ENCODE peak calls at places on chromosomes 4 and X, in seven cellular contexts. P is WERI-Rb-1; C is GM23338; J is stimulated activated CD4-positive, alpha-beta T cell treated with anti-CD3 and anti-CD28 coated beads, Interleukin-4, amount 100 ng/mL, for 1 hour; W is foreskin keratinocyte; R is activated naive CD8-positive, alpha-beta T cell treated with anti-CD3 and anti-CD28 coated beads, Interleukin-2, amount 50 U/mL, for 24 hours; F is NCI-H510A treated with DMSO at 0.1 percent for 48 hours. Q is an unnamed sample.

GRCh38 chr4:153096344-153096743 is 107.9 kb upstream of the TRIM2 start:
- DNase-seq in P (no peak), C (no peak), J (no peak), W (no peak), R (no peak), F (no peak), Q (no peak)

GRCh38 chr4:63528592-63528991 is 880.7 kb downstream of the TECRL start:
- DNase-seq in P (no peak), C (peak), J (no peak), W (no peak), R (no peak), F (peak), Q (no peak)

GRCh38 chr4:174520655-174521054 is 1.6 kb downstream of the HPGD start:
- DNase-seq in P (no peak), C (no peak), J (no peak), W (no peak), R (no peak), F (no peak), Q (no peak)

GRCh38 chrX:102765794-102766193 is 45.3 kb downstream of the GPRASP3 start:
- DNase-seq in P (no peak), C (no peak), J (no peak), W (peak), R (no peak), F (no peak), Q (no peak)

GRCh38 chr4:140856692-140857091 is 100.5 kb upstream of the TBC1D9 start:
- DNase-seq in P (no peak), C (peak), J (no peak), W (peak), R (no peak), F (no peak), Q (no peak)

GRCh38 chr4:151532001-151532708 is 123.2 kb downstream of the FHIP1A start:
- DNase-seq in P (no peak), C (no peak), J (no peak), W (no peak), R (no peak), F (no peak), Q (no peak)

GRCh38 chr4:60759518-60760245 is 440.4 kb upstream of the ADGRL3 start:
- DNase-seq in P (no peak), C (peak), J (no peak), W (no peak), R (no peak), F (no peak), Q (no peak)

GRCh38 chr4:33357121-33357520 is 2637.0 kb downstream of the PCDH7 start:
- DNase-seq in P (no peak), C (no peak), J (no peak), W (no peak), R (no peak), F (no peak), Q (no peak)

GRCh38 chrX:119218198-119218597 is 17.9 kb upstream of the PGRMC1 start:
- DNase-seq in P (no peak), C (peak), J (no peak), W (no peak), R (no peak), F (peak), Q (peak)

GRCh38 chr4:145694929-145695328 is 15.0 kb downstream of the C4orf51 start:
- DNase-seq in P (no peak), C (no peak), J (no peak), W (no peak), R (no peak), F (no peak), Q (no peak)

GRCh38 chr4:36280555-36280954 is 861 bp upstream of the DTHD1 start:
- DNase-seq in P (no peak), C (peak), J (no peak), W (peak), R (no peak), F (no peak), Q (no peak)

GRCh38 chrX:17405225-17405969 is 30.4 kb downstream of the NHS start:
- DNase-seq in P (no peak), C (no peak), J (no peak), W (peak), R (no peak), F (no peak), Q (peak)

GRCh38 chr4:186116698-186117097 is 12.2 kb downstream of the FAM149A start:
- DNase-seq in P (no peak), C (no peak), J (no peak), W (no peak), R (no peak), F (no peak), Q (no peak)

GRCh38 chr4:78642934-78643333 is 91.4 kb downstream of the ANXA3 start:
- DNase-seq in P (no peak), C (no peak), J (no peak), W (no peak), R (no peak), F (no peak), Q (no peak)